ENCODE peak calls at places on chromosomes 5 and 9, in seven cellular contexts. F is CD8-positive, alpha-beta T cell; I is neural progenitor cell; K is BE2C; T is aorta; G is H1; Y is Karpas-422. U is an unnamed sample.

GRCh38 chr5:56490971-56491468 is 257.9 kb upstream of the ANKRD55 start:
- DNase-seq in T (no peak), F (no peak), Y (no peak), K (no peak), I (no peak), G (no peak), U (no peak)

GRCh38 chr5:83464261-83464660 is 7.3 kb upstream of the VCAN start:
- DNase-seq in I (no peak), G (no peak), K (no peak), F (no peak), Y (no peak), T (no peak), U (no peak)

GRCh38 chr9:84667571-84668203 is 1.8 kb upstream of the NTRK2 start:
- DNase-seq in T (no peak), K (no peak), Y (no peak), I (peak; percentile 58), G (peak; percentile 54), F (no peak), U (no peak)

GRCh38 chr5:141223112-141223783 is at the start of gene PCDHB14:
- DNase-seq in I (peak; percentile 85), F (no peak), Y (peak; percentile 87), T (no peak), K (peak; percentile 55), G (no peak), U (peak; percentile 26)

GRCh38 chr5:34682926-34683623 is 26.9 kb downstream of the RAI14 start:
- DNase-seq in G (peak; percentile 24), Y (no peak), F (no peak), I (no peak), T (no peak), K (no peak), U (peak; percentile 24)

GRCh38 chr5:118990582-118990981 is 2.2 kb upstream of the DTWD2 start:
- DNase-seq in I (no peak), K (no peak), Y (peak; percentile 27), F (no peak), T (no peak), G (no peak), U (no peak)

GRCh38 chr5:15823413-15823812 is 323.4 kb downstream of the FBXL7 start:
- DNase-seq in I (no peak), G (no peak), Y (no peak), F (no peak), K (no peak), T (no peak), U (no peak)

GRCh38 chr5:11007251-11007650 is 246.2 kb upstream of the DAP start:
- DNase-seq in Y (no peak), F (no peak), G (no peak), T (peak; percentile 53), I (no peak), K (no peak), U (no peak)

GRCh38 chr9:23728736-23729135 is 97.3 kb downstream of the ELAVL2 start:
- DNase-seq in G (no peak), Y (peak; percentile 2), F (no peak), K (no peak), I (no peak), T (no peak), U (no peak)

GRCh38 chr5:179793470-179794139 is at the start of gene LTC4S:
- DNase-seq in I (no peak), K (no peak), Y (peak; percentile 68), F (peak; percentile 62), G (no peak), T (peak; percentile 95), U (no peak)

GRCh38 chr9:103183569-103184191 is 188.5 kb downstream of the CYLC2 start:
- DNase-seq in K (peak; percentile 88), I (no peak), Y (no peak), T (no peak), G (no peak), F (no peak), U (no peak)

GRCh38 chr5:64690417-64691151 is at the start of gene SHISAL2B:
- DNase-seq in K (peak; percentile 11), Y (no peak), I (peak; percentile 78), F (no peak), T (no peak), G (peak; percentile 87), U (no peak)

GRCh38 chr5:174935854-174936474 is 211.6 kb downstream of the MSX2 start:
- DNase-seq in K (peak; percentile 75), G (peak; percentile 90), Y (peak; percentile 60), F (peak; percentile 30), I (peak; percentile 78), T (peak; percentile 58), U (peak; percentile 30)

GRCh38 chr5:180787711-180788431 is 14.7 kb downstream of the MGAT1 start:
- DNase-seq in T (no peak), G (no peak), K (no peak), I (peak; percentile 42), Y (no peak), F (no peak), U (no peak)

GRCh38 chr9:18890372-18890771 is 142.6 kb downstream of the SAXO1 start:
- DNase-seq in G (no peak), K (peak; percentile 41), F (no peak), I (no peak), Y (no peak), T (no peak), U (no peak)

GRCh38 chr9:92094655-92095054 is 20.6 kb downstream of the SPTLC1 start:
- DNase-seq in I (no peak), G (no peak), Y (no peak), T (no peak), K (no peak), F (peak; percentile 19), U (no peak)

GRCh38 chr5:177455661-177456590 is 9.3 kb downstream of the PRR7 start:
- DNase-seq in T (peak; percentile 95), Y (peak; percentile 98), K (peak; percentile 96), I (peak; percentile 96), G (peak; percentile 96), F (peak; percentile 98), U (peak; percentile 98)

GRCh38 chr5:68991279-68991678 is 102.5 kb upstream of the SLC30A5 start:
- DNase-seq in T (no peak), K (no peak), Y (no peak), I (no peak), G (no peak), F (no peak), U (no peak)

GRCh38 chr5:35819656-35820055 is 37.0 kb upstream of the IL7R start:
- DNase-seq in I (no peak), K (no peak), T (no peak), F (no peak), G (no peak), Y (no peak), U (no peak)

DNA sequence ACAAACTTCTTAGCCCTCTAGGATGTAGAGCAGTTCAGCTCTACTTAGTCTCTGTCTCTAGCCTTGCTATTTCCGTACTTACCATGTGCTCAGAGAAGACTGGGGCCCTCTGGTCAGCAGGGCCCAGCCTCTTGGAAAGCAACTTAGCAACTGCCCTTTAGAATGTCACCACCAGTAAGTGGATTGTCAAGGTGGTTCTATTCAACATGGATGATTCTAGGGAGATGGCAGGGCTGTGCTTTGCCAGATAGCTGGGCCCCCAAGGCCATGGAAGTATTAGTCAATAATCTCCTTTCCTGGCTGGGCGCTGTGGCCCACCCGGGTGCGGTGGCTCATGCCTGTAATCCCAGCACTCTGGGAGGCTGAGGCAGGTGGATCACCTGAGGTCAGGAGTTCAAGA is 177.6 kb upstream of the MVB12B start:
- DNase-seq in G (peak; percentile 31), Y (no peak), I (no peak), T (no peak), K (no peak), F (no peak), U (peak; percentile 4)
- H3K4me1 ChIP-seq in G (peaks cover 3% of the 10 kb centered on the region), Y (peaks cover 6% of the 10 kb centered on the region), I (peaks cover 13% of the 10 kb centered on the region), T (no peaks in the 10 kb centered on the region), K (peaks cover 18% of the 10 kb centered on the region), F (peaks cover 6% of the 10 kb centered on the region), U (peaks cover 25% of the 10 kb centered on the region)

DNA sequence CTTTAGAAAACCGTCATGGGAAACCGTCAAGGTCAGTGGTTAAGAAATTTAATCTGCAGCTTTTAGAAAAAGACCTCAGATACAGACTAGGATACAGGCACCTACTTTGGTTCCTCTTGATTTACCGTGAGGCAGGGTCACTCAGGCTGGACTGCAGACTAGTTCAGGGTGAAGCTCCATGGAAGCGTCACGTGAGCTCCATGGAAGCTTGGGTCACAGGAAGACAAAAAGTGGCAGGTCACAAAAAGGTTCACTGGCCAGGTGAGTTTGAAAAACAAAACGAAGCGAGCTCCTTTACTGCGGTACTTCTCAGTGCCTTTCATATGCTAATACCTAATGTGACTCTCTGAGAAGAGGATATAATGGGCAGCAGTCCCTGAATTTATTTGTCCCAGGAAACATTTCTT is 43.0 kb downstream of the PRRC2B start:
- DNase-seq in K (no peak), T (no peak), Y (no peak), I (no peak), G (no peak), F (no peak), U (peak; percentile 83)
- H3K36me3 ChIP-seq in K (peaks cover 90% of the 10 kb centered on the region), T (no peaks in the 10 kb centered on the region), Y (peaks cover 72% of the 10 kb centered on the region), I (peaks cover 22% of the 10 kb centered on the region), G (peaks cover 63% of the 10 kb centered on the region), F (peaks cover 83% of the 10 kb centered on the region), U (peaks cover 93% of the 10 kb centered on the region)

GRCh38 chr9:112174223-112174964 is 703 bp downstream of the SUSD1 start:
- DNase-seq in T (peak; percentile 78), F (peak; percentile 72), G (no peak), Y (peak; percentile 81), K (peak; percentile 81), I (peak; percentile 50), U (peak; percentile 81)
- H3K4me1 ChIP-seq in T (peaks cover 2% of the 10 kb centered on the region), F (peaks cover 46% of the 10 kb centered on the region), G (peaks cover 4% of the 10 kb centered on the region), Y (peaks cover 12% of the 10 kb centered on the region), K (no peaks in the 10 kb centered on the region), I (peaks cover 5% of the 10 kb centered on the region), U (peaks cover 9% of the 10 kb centered on the region)

GRCh38 chr9:93267091-93267541 is 83.2 kb downstream of the WNK2 start:
- DNase-seq in G (no peak), K (no peak), Y (no peak), I (no peak), F (no peak), T (no peak), U (no peak)

GRCh38 chr9:93265972-93266371 is 82.0 kb downstream of the WNK2 start:
- DNase-seq in F (no peak), T (no peak), K (no peak), I (no peak), G (no peak), Y (no peak), U (no peak)

GRCh38 chr9:93268551-93269314 is 84.8 kb downstream of the WNK2 start:
- DNase-seq in K (no peak), Y (peak; percentile 54), G (no peak), T (no peak), F (no peak), I (no peak), U (no peak)

GRCh38 chr9:93266521-93267001 is 82.6 kb downstream of the WNK2 start:
- DNase-seq in F (no peak), K (no peak), I (no peak), T (no peak), Y (no peak), G (no peak), U (no peak)

DNA sequence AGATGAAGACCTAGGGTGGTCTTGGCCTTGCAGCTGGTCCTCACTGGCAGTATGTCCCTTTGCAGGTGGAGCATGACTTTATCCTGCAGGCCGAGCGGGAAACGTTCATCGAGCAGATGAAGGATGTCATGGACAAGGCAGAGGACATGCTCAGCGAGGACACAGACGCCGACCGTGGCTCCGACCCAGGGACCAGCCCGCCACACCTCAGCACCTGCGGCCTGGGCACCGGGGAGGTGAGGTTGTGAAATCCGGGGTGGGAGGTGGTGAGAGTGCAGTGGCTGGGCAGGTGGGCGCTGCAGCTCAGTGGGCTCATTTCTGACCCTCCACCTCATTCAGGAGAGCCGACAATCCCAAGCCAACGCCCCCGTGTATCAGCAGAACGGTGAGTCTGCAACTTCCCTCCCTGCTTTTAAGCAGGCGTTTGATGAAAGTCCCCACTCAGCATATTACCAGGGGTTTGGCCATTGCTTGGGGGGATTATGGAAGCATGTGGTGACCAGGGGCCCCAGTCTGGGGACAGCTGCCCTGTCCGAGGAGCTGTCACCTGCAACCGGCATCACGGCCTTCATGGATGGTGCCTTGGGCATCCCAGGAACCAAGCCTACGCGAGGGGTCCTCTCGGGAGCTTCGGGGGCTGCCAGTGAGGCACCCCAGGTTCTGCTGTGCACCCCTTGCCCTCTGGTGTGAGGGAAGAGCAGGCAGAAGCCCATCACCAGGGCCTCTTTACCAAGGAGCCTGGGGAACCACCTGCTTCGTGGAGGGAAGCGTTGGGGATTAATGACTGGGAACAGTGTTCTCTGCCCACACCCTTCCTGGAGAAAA is 84.0 kb downstream of the WNK2 start:
- DNase-seq in G (no peak), F (no peak), I (no peak), Y (no peak), K (no peak), T (no peak), U (no peak)
- H3K36me3 ChIP-seq in G (peaks cover 7% of the 10 kb centered on the region), F (no peaks in the 10 kb centered on the region), I (no peaks in the 10 kb centered on the region), Y (no peaks in the 10 kb centered on the region), K (no peaks in the 10 kb centered on the region), T (no peaks in the 10 kb centered on the region), U (peaks cover 31% of the 10 kb centered on the region)